ENCODE peak calls at places on chromosomes 1 and 21, in six cellular contexts. C is WTC11, Q is HCT116, M is H1, N is K562, Z is HepG2. G is an unnamed sample.

GRCh38 chr1:166859597-166859996 is 16.5 kb downstream of the TADA1 start:
- DNase-seq in C (no peak), Q (no peak), M (no peak), N (no peak), Z (no peak), G (no peak)

GRCh38 chr21:28256420-28256831 is 736.3 kb downstream of the LTN1 start:
- DNase-seq in C (no peak), Q (no peak), M (no peak), N (no peak), Z (peak; percentile 94), G (no peak)

GRCh38 chr1:53384796-53385195 is 56.9 kb upstream of the LRP8 start:
- DNase-seq in C (no peak), Q (no peak), M (no peak), N (no peak), Z (no peak), G (no peak)

GRCh38 chr1:162389021-162389818 is 7.7 kb downstream of the C1orf226 start:
- DNase-seq in C (no peak), Q (no peak), M (no peak), N (no peak), Z (no peak), G (no peak)

GRCh38 chr1:179971563-179972496 is 17.2 kb downstream of the CEP350 start:
- DNase-seq in C (no peak), Q (no peak), M (no peak), N (peak; percentile 65), Z (no peak), G (no peak)

GRCh38 chr1:59100975-59101374 is 195.9 kb upstream of the FGGY start:
- DNase-seq in C (no peak), Q (no peak), M (no peak), N (no peak), Z (peak; percentile 22), G (no peak)

GRCh38 chr21:44295646-44296045 is 4.2 kb upstream of the PFKL start:
- DNase-seq in C (no peak), Q (no peak), M (no peak), N (no peak), Z (no peak), G (no peak)

GRCh38 chr1:44576456-44577150 is 97.7 kb downstream of the TMEM53 start:
- DNase-seq in C (peak; percentile 30), Q (no peak), M (no peak), N (no peak), Z (no peak), G (no peak)

GRCh38 chr21:36218691-36219090 is 62.1 kb downstream of the DOP1B start:
- DNase-seq in C (no peak), Q (no peak), M (no peak), N (no peak), Z (no peak), G (no peak)

GRCh38 chr1:42734201-42735035 is 5.6 kb downstream of the CLDN19 start:
- DNase-seq in C (no peak), Q (no peak), M (no peak), N (no peak), Z (peak; percentile 25), G (no peak)

GRCh38 chr1:234495231-234495990 is 16.4 kb upstream of the TARBP1 start:
- DNase-seq in C (no peak), Q (no peak), M (no peak), N (no peak), Z (no peak), G (peak; percentile 79)

GRCh38 chr1:39919545-39919944 is 17.8 kb upstream of the MYCL start:
- DNase-seq in C (peak; percentile 61), Q (peak; percentile 68), M (no peak), N (peak; percentile 86), Z (peak; percentile 61), G (peak; percentile 35)

GRCh38 chr1:87134625-87135024 is 194.1 kb upstream of the LMO4 start:
- DNase-seq in C (no peak), Q (no peak), M (no peak), N (no peak), Z (no peak), G (no peak)

GRCh38 chr1:151062738-151063371 is 2.7 kb downstream of the MLLT11 start:
- DNase-seq in C (no peak), Q (no peak), M (no peak), N (no peak), Z (no peak), G (no peak)

GRCh38 chr1:224766266-224766665 is 150.1 kb downstream of the CNIH3 start:
- DNase-seq in C (no peak), Q (no peak), M (no peak), N (no peak), Z (no peak), G (no peak)

GRCh38 chr1:23184203-23184602 is 15.5 kb upstream of the LUZP1 start:
- DNase-seq in C (no peak), Q (no peak), M (no peak), N (no peak), Z (no peak), G (no peak)

GRCh38 chr1:17572264-17572985 is 32.9 kb downstream of the ARHGEF10L start:
- DNase-seq in C (peak; percentile 69), Q (no peak), M (no peak), N (peak; percentile 40), Z (no peak), G (no peak)

GRCh38 chr1:238252033-238252802 is 361.5 kb upstream of the ZP4 start:
- DNase-seq in C (peak; percentile 80), Q (no peak), M (peak; percentile 60), N (no peak), Z (no peak), G (no peak)

GRCh38 chr1:229029644-229030235 is 241.2 kb upstream of the RAB4A start:
- DNase-seq in C (no peak), Q (no peak), M (no peak), N (no peak), Z (no peak), G (no peak)

GRCh38 chr21:36584980-36585940 is 105.3 kb upstream of the CLDN14 start:
- DNase-seq in C (no peak), Q (no peak), M (no peak), N (no peak), Z (no peak), G (no peak)

GRCh38 chr21:45202344-45202743 is 85.4 kb downstream of the POFUT2 start:
- DNase-seq in C (no peak), Q (no peak), M (no peak), N (no peak), Z (no peak), G (no peak)

DNA sequence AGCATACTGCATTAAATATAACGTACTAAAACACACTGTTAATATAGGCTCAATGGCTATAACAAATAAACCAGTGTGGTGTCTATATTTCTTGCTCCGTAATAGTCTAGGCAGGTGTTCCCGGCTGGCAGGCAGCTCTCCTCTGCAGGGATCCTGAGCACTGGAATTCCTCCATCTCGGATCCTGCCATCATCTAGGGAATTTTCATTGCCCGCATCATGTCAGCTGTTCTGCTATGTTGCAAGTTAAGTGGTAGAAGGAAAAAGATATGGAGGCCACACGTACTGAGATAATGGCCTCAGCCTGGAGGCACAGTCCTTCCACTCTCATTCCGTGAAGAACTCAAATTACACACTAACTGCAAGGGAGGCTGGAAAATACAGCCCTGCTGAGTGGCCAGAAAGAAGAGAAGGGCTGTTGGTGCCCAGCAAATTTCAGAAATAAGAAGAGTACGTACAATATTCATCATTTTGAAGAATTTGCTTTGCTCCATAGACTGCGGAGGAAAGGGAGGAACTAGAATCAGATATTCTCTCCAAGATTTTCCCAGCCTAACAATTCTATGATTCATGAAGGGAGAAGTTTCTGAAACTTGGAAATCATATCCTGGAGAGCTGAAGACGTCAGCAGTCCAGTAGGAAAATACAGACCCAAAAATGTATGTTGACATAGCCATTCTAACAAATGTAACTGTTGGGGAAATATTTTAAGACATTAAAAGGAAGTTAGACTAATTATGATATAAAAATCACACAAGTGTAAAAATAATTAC is 263.3 kb downstream of the MRPL39 start:
- DNase-seq in C (no peak), Q (no peak), M (no peak), N (no peak), Z (no peak), G (no peak)
- TF ChIP-seq ATF3 in C (no peak), Q (no peak), M (no peak), N (no peak), Z (no peak), G (no peak)

DNA sequence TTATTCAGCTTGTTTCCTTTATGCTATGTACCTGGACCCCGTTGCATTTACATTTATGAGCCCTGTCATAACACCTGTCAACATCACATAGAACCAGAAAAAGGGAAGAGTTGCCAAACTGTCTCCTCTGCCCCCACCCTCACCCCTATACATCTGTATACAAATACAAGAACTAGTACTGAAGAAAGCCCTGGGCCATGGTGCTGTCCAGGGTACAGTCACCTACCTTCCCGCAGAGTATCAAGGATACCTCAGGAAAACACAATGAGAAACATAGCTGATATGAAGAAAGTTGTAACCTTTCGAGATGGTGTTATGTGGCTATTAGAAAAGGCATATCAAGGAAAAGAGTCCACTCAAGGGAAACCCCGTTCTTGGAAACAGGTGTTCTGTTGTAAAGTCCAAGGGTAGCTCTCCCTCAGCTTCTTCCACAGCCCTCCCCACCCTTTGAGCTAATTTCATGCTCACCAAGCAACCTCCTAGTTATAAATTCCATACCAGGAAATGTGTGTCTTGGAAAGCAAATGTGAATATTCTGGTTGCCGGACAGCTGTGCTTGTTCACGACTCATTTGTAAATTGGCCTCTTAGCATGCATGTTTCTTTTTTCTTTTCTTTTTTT is 16.7 kb upstream of the AVPR1B start:
- DNase-seq in C (no peak), Q (no peak), M (no peak), N (no peak), Z (no peak), G (no peak)
- TF ChIP-seq ATF3 in C (no peak), Q (no peak), M (no peak), N (no peak), Z (no peak), G (no peak)

GRCh38 chr21:32348604-32349332 is 44.0 kb downstream of the URB1 start:
- DNase-seq in C (no peak), Q (no peak), M (no peak), N (no peak), Z (no peak), G (no peak)

GRCh38 chr21:32347351-32347750 is 45.5 kb downstream of the URB1 start:
- DNase-seq in C (no peak), Q (no peak), M (no peak), N (no peak), Z (no peak), G (no peak)

GRCh38 chr21:32349333-32349944 is 43.4 kb downstream of the URB1 start:
- DNase-seq in C (no peak), Q (no peak), M (no peak), N (no peak), Z (no peak), G (no peak)

GRCh38 chr21:32346951-32347350 is 45.9 kb downstream of the URB1 start:
- DNase-seq in C (no peak), Q (no peak), M (no peak), N (no peak), Z (no peak), G (no peak)

DNA sequence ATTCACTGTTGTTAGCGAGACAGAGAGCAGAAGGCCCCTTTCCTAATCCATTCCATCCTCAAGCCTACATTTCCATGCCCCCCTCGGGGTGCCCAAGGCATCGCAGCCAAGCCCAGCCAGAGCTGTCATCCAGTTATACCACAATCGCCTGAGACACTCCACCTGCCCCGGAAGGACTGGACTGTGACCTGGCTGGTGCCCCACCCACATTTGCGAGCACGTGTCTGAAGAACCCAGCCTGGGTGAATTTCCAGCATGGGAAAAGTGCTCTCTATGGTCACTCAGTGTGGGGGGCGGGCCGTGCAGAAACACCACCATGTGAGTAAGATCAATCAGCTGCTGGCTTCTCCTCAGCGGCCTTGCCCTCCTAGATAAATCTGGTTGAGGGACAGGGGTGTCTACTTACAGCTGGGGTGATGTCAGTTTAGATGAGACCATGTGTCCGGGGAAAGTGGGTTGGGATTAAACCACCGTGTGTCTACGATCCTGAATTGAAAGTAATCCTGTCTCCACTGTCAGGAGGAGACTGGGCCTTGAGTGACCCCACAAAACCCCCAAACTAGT is 44.8 kb downstream of the URB1 start:
- DNase-seq in C (no peak), Q (no peak), M (no peak), N (no peak), Z (no peak), G (no peak)
- TF ChIP-seq ATF3 in C (no peak), Q (no peak), M (no peak), N (no peak), Z (no peak), G (no peak)

GRCh38 chr1:93667642-93668041 is 14.0 kb downstream of the BCAR3 start:
- DNase-seq in C (no peak), Q (no peak), M (no peak), N (no peak), Z (no peak), G (no peak)
- TF ChIP-seq ATF3 in C (no peak), Q (no peak), M (no peak), N (no peak), Z (no peak), G (no peak)